ENCODE peak calls at places on chromosomes 6 and 20, in five cellular contexts. N is adrenal gland; D is endodermal cell; W is cardiac muscle cell; S is CD8-positive, alpha-beta T cell. M is an unnamed sample.

GRCh38 chr6:42604150-42604549 is 40.3 kb downstream of the UBR2 start:
- DNase-seq in N (no peak), D (no peak), W (no peak), S (no peak), M (no peak)

GRCh38 chr6:140230282-140230681 is 855.8 kb upstream of the CITED2 start:
- DNase-seq in N (no peak), D (no peak), W (no peak), S (no peak), M (peak)

GRCh38 chr6:52303178-52303577 is 18.6 kb upstream of the MCM3 start:
- DNase-seq in N (no peak), D (no peak), W (no peak), S (no peak), M (no peak)

GRCh38 chr6:117955684-117956083 is 48.6 kb downstream of the SLC35F1 start:
- DNase-seq in N (no peak), D (no peak), W (no peak), S (no peak), M (no peak)

GRCh38 chr20:35773154-35773751 is 1.4 kb downstream of the PHF20 start:
- DNase-seq in N (no peak), D (peak), W (no peak), S (peak), M (peak)

GRCh38 chr20:52204136-52204535 is 12.6 kb upstream of the ZFP64 start:
- DNase-seq in N (no peak), D (no peak), W (no peak), S (no peak), M (no peak)

GRCh38 chr6:42911171-42912021 is 4.5 kb upstream of the PTCRA start:
- DNase-seq in N (no peak), D (peak), W (peak), S (no peak), M (no peak)

GRCh38 chr6:13038315-13039261 is 289.7 kb downstream of the TBC1D7 start:
- DNase-seq in N (no peak), D (no peak), W (peak), S (no peak), M (no peak)

GRCh38 chr20:8434326-8434876 is 302.3 kb downstream of the PLCB1 start:
- DNase-seq in N (no peak), D (no peak), W (no peak), S (no peak), M (no peak)

GRCh38 chr6:107830060-107830459 is 5.9 kb upstream of the SCML4 start:
- DNase-seq in N (no peak), D (no peak), W (no peak), S (no peak), M (no peak)

GRCh38 chr20:7193681-7194080 is 426.2 kb downstream of the BMP2 start:
- DNase-seq in N (no peak), D (no peak), W (no peak), S (no peak), M (no peak)

GRCh38 chr6:109153752-109154151 is 58.4 kb downstream of the CEP57L1 start:
- DNase-seq in N (no peak), D (no peak), W (no peak), S (no peak), M (no peak)

GRCh38 chr6:157954150-157955117 is 27.2 kb upstream of the SYNJ2 start:
- DNase-seq in N (no peak), D (peak), W (no peak), S (no peak), M (no peak)

GRCh38 chr20:1979116-1979778 is 14.6 kb downstream of the PDYN start:
- DNase-seq in N (no peak), D (no peak), W (peak), S (no peak), M (no peak)

GRCh38 chr6:152635949-152636674 is 1.1 kb downstream of the SYNE1 start:
- DNase-seq in N (peak), D (peak), W (peak), S (no peak), M (no peak)

GRCh38 chr6:6863957-6864639 is 243.7 kb upstream of the RREB1 start:
- DNase-seq in N (no peak), D (no peak), W (no peak), S (no peak), M (no peak)

GRCh38 chr20:32614303-32614702 is 29.2 kb upstream of the NOL4L start:
- DNase-seq in N (no peak), D (no peak), W (no peak), S (no peak), M (no peak)

GRCh38 chr6:125066964-125067363 is 86.6 kb upstream of the TPD52L1 start:
- DNase-seq in N (no peak), D (no peak), W (no peak), S (no peak), M (no peak)

GRCh38 chr6:34272022-34272926 is 23.5 kb upstream of the SMIM29 start:
- DNase-seq in N (peak), D (peak), W (no peak), S (no peak), M (peak)

GRCh38 chr6:3260772-3261517 is 2.2 kb downstream of the PSMG4 start:
- DNase-seq in N (no peak), D (no peak), W (no peak), S (no peak), M (no peak)

GRCh38 chr20:10683537-10683936 is 9.7 kb upstream of the JAG1 start:
- DNase-seq in N (no peak), D (no peak), W (no peak), S (no peak), M (no peak)

GRCh38 chr20:10686356-10687169 is 12.8 kb upstream of the JAG1 start:
- DNase-seq in N (no peak), D (no peak), W (no peak), S (no peak), M (no peak)

GRCh38 chr20:10689385-10689784 is 15.6 kb upstream of the JAG1 start:
- DNase-seq in N (no peak), D (no peak), W (no peak), S (no peak), M (no peak)
- H3K27ac ChIP-seq in N (no peak), D (no peak), W (no peak), S (no peak), M (no peak)

DNA sequence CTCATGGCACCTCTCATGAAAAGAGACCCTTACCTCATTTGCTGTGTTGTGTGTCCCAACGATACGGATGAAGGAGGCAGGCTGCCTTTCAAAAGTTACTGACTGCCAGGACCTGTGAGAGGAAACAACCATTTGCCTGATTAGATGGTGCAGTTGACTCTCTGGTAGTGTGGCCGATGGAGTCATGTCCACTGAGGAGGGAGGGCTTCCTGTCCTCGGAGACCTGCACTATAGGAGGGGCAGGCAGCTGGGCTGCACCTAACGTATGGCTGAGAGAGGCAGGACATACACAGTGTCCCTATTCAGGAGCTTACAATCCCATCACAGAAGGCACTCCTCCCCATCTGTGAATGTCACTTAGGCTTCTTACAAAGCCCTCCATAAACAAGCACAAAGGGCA is 373.0 kb downstream of the ZFAND3 start:
- DNase-seq in N (peak), D (peak), W (no peak), S (no peak), M (no peak)
- TF ChIP-seq CTCF in N (no peak), D (no peak), W (no peak), S (no peak), M (no peak)

DNA sequence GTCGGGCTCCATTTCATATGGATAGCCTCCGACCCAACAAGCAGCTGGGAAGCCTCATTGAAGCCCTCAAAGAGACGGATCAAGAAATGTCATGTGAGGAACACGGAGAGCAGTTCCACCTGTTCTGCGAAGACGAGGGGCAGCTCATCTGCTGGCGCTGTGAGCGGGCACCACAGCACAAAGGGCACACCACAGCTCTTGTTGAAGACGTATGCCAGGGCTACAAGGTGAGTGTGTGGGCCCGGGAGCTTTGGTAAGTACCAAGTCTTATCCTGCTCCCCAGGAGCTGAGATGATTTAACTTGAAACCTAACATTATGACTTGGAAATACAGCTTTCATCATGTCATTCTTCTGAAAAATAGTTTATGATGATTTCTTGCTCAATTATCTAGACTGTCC is 4.1 kb downstream of the TRIM38 start:
- DNase-seq in N (no peak), D (no peak), W (no peak), S (no peak), M (no peak)
- H3K4me3 ChIP-seq in N (peak), D (no peak), W (no peak), S (no peak), M (no peak)

DNA sequence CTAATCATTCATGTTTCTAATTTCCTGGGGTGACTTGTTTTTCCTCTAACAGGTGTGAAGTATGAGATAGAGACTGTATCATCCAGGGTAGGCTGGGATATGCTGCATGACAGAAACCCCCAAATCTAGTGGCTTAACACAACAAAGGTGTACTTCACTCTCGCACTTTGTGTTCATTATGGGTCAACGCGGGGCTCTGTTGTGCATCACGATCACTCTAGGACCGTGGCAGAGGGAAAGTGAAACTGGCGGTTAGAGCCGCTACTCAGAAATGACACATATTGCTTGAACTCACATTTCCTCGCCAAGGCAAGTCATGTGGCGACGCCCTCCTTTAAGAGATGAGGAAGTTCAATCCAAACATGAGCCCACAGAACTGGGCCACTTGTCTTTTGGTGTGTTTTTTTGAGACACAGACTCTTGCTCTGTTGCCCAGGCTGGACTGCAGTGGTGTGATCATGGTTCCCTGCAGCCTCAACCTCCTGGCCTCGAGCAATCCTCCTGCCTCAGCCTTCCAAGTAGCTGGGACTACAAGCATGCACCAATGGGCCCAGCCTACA is 41.3 kb downstream of the PCNA start:
- DNase-seq in N (peak), D (no peak), W (no peak), S (peak), M (peak)
- H3K27ac ChIP-seq in N (no peak), D (no peak), W (no peak), S (peak), M (peak)

GRCh38 chr6:12034831-12035230 is 22.7 kb downstream of the HIVEP1 start:
- DNase-seq in N (no peak), D (no peak), W (no peak), S (no peak), M (no peak)
- TF ChIP-seq CTCF in N (no peak), D (no peak), W (no peak), S (no peak), M (no peak)

DNA sequence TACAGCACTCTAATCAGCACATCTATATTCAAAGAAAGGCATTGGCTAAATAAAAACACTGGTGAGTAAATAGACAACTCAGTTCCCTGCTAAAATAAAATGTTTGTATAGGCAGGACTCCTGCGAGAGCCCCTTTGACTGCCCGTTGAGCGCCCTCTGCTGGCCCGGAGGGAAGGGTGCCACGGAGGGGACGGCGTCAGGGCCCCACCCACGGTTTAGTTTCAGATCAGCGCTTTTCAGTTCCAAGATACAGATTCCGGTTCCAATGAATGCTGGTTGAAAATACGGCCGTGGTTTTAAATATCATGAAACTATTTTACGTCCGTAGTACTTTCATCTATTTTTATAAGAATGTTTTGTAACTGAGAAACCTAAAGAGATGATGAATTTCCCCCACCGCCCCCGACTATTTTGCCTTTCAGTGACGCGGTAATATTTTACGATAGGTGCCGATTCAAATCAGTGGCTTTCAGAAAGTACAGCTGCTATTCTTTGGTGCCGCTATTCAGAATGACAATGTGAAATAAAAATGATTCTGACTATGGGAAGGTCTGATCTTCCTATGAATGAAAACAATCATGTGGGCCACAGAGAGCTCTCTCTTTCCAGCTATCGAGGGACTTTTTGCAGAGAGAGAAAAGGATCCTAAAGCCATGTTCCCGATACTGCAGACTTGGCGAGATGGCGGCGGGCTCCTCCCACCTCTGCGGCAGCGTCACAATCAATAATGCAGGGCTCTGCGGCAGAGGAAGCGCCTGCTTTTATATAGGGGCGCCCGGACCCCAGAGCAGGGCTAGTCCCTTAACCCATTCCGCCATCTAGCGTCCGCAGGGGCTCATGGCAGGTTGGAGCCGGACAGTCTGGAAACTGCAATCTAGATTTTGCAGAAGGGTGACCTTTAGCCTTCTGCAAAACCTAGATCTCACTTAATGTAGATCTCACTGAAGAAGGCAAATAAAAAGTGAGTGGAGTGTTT is 10.6 kb upstream of the CCN6 start:
- DNase-seq in N (peak), D (peak), W (peak), S (peak), M (peak)
- H3K4me3 ChIP-seq in N (peak), D (peak), W (peak), S (peak), M (peak)